ENCODE peak calls at places on chromosomes 1 and 21, in six cellular contexts. M, C, O, F, N and Z are unnamed samples. For H4K20me1, the result is how much of the 10 kb centered on the place peaks cover.

GRCh38 chr21:45087022-45087823 is 12.8 kb downstream of the ADARB1 start:
- DNase-seq in N (no peak), O (no peak), F (no peak), C (no peak), M (no peak), Z (no peak)

GRCh38 chr1:208174200-208174599 is 70.0 kb downstream of the PLXNA2 start:
- DNase-seq in F (no peak), O (no peak), N (no peak), M (no peak), C (no peak), Z (no peak)

GRCh38 chr1:168842916-168843315 is 113.9 kb upstream of the DPT start:
- DNase-seq in O (no peak), F (no peak), M (no peak), N (no peak), C (no peak), Z (no peak)

GRCh38 chr1:110067957-110068645 is 2.4 kb downstream of the ALX3 start:
- DNase-seq in N (no peak), C (no peak), F (peak), O (peak), M (peak), Z (no peak)

GRCh38 chr21:36473203-36473602 is 6.7 kb downstream of the CLDN14 start:
- DNase-seq in M (no peak), C (no peak), F (no peak), O (no peak), N (no peak), Z (no peak)

GRCh38 chr1:30101477-30102227 is 621.7 kb downstream of the MATN1 start:
- DNase-seq in C (no peak), O (peak), F (peak), M (peak), N (no peak), Z (no peak)

GRCh38 chr1:165843304-165843703 is 15.9 kb downstream of the UCK2 start:
- DNase-seq in M (no peak), N (no peak), C (no peak), F (no peak), O (no peak), Z (no peak)

GRCh38 chr21:32807717-32808380 is 36.3 kb upstream of the PAXBP1 start:
- DNase-seq in C (no peak), N (no peak), F (peak), O (no peak), M (no peak), Z (peak)

GRCh38 chr1:100005424-100005823 is 35.6 kb downstream of the SLC35A3 start:
- DNase-seq in O (no peak), C (no peak), F (no peak), N (no peak), M (no peak), Z (no peak)

GRCh38 chr1:151416231-151416630 is 16.9 kb downstream of the PSMB4 start:
- DNase-seq in F (no peak), N (no peak), O (no peak), M (no peak), C (no peak), Z (peak)

GRCh38 chr1:227006397-227006796 is 66.3 kb downstream of the COQ8A start:
- DNase-seq in M (no peak), N (no peak), O (no peak), C (no peak), F (no peak), Z (no peak)

DNA sequence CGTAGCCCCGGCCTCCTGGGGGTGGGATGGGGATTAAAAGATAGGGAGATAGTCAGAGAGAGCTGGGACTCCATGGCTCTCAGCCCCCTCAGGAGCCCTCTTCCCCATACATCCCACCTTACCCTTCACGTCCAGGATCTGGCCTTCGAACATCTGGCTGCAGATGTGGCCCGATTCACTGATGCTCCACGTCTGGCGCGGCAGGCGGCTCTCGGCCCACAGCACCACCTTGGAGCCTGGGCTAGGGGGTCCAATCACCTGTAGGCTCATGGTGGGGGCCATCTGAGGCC is 4.2 kb downstream of the CD52 start:
- DNase-seq in M (no peak), N (no peak), O (no peak), C (no peak), F (no peak), Z (no peak)
- H4K20me1 ChIP-seq in M (under half), N (under half), O (under half), C (under half), F (under half), Z (under half)

DNA sequence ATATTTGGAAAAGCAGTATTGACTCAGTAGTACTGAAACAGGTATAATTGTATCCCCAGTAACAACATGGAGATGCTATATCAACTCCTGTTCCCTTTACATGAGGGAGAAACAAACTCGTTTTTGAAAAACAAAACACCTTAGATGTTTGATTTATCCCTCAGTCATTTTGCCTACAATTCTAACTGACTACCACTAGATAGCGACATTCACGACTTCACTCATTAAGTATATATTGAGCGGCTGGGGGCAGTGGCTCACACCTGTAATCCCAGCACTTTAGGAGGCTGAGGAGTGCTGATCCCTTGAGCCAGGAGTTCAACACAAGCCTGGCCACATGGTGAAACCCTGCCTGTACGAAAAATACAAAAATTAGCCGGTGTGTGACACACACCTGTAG is 83.3 kb downstream of the CYYR1 start:
- DNase-seq in F (no peak), M (no peak), C (no peak), O (peak), N (no peak), Z (no peak)
- H3K27ac ChIP-seq in F (no peak), M (no peak), C (no peak), O (no peak), N (no peak), Z (no peak)

DNA sequence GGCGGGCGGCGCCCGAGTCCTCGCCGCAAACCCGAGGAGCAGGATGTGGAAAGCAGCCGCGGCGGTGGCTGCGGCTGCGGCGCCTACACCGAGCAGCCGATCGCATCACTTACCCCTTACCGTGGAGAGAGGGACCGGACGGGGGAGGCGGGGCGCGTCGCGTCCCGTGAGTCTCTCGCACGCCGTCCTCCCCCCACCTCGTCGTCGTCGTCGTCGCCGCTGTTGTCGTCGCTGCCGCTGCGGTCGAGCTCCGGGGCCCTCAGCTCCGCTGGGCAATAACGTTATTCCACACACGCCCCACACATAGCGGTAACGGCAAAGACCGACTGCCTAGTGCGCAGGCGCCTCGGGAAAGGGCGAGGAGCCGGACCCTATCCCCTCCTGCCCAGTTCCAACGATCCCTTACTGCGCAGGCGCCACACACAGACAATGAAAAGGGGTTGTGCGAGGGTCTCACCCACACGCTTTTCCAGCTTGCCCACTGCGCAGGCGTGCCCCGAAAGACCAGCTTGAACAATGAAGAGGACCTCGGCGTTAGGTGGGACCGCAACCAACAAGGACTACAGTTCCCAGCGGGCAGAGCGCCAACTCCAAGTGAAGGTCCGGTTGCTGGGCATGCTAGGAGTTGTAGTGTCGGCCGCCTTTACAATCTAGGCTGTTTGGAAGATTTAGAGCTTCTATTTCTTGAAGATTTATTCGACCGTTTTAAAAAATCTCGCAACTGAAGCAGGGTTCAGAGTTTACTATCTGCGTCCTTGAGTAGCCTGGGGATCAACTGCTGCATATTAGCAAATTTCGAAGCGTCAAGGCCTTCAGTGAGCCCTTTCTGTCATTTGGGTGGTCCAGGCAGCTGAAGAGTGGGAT is at the start of gene CEP170:
- DNase-seq in F (peak), N (peak), C (peak), M (peak), O (peak), Z (peak)
- H4K20me1 ChIP-seq in F (under half), N (under half), C (under half), M (under half), O (under half), Z (under half)

GRCh38 chr1:179810367-179810715 is 67.2 kb downstream of the FAM163A start:
- DNase-seq in O (no peak), F (no peak), C (no peak), M (no peak), N (no peak), Z (peak)

GRCh38 chr1:179807291-179807690 is 64.2 kb downstream of the FAM163A start:
- DNase-seq in O (no peak), F (no peak), M (no peak), N (no peak), C (no peak), Z (no peak)

GRCh38 chr1:179807691-179808485 is 64.8 kb downstream of the FAM163A start:
- DNase-seq in F (no peak), N (no peak), M (no peak), C (no peak), O (no peak), Z (peak)

GRCh38 chr1:179809506-179810366 is 66.6 kb downstream of the FAM163A start:
- DNase-seq in F (peak), N (peak), M (peak), C (peak), O (peak), Z (peak)

DNA sequence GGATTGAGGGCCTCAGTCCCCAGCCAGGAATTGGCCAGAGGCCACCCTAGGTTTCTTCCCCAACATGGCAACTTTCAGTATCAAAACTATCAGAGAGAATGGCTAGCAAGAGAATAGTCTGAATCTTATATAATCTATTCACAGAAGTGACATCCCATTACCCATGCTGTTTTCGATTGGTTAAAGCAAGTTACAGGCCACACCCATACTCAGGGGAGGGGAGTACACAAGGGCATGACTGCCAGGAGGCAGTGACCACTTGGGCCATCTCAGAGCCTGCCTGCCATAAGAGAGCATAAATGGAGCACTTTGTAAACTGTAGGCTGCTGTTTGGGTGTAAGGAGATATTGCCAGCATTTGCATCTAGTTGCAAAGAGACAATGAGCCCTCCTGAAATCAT is 65.4 kb downstream of the FAM163A start:
- DNase-seq in M (no peak), F (no peak), N (no peak), C (no peak), O (no peak), Z (no peak)
- H3K27ac ChIP-seq in M (no peak), F (no peak), N (no peak), C (no peak), O (no peak), Z (no peak)

GRCh38 chr1:161215079-161215478 is at the start of gene FCER1G:
- DNase-seq in F (no peak), N (no peak), C (no peak), O (no peak), M (no peak), Z (no peak)
- H4K20me1 ChIP-seq in F (under half), N (under half), C (under half), O (under half), M (under half), Z (under half)